ENCODE peak calls at places on chromosomes 6 and 20, in eight cellular contexts. N is fibroblast of the aortic adventitia, A is mucosa of descending colon, C is cardiac fibroblast, P is lower leg skin, D is left lung, M is AG09309, K is fibroblast of lung. F is an unnamed sample.

GRCh38 chr20:33835773-33836172 is 24.6 kb downstream of the CHMP4B start:
- DNase-seq in N (peak; percentile 42), A (no peak), C (peak; percentile 55), P (peak; percentile 56), D (no peak), M (no peak), K (no peak), F (no peak)

GRCh38 chr20:50434653-50435396 is 75.4 kb upstream of the PTPN1 start:
- DNase-seq in N (peak; percentile 63), A (peak; percentile 8), C (peak; percentile 84), P (no peak), D (no peak), M (peak; percentile 55), K (peak; percentile 69), F (no peak)

GRCh38 chr20:58895099-58895795 is 42.7 kb downstream of the GNAS start:
- DNase-seq in N (no peak), A (no peak), C (no peak), P (no peak), D (no peak), M (no peak), K (no peak), F (peak; percentile 8)

GRCh38 chr20:50242863-50243609 is 52.4 kb downstream of the CEBPB start:
- DNase-seq in N (no peak), A (peak; percentile 81), C (peak; percentile 65), P (no peak), D (no peak), M (no peak), K (peak; percentile 80), F (no peak)

GRCh38 chr6:43178951-43179830 is 2.8 kb upstream of the CUL9 start:
- DNase-seq in N (no peak), A (no peak), C (no peak), P (no peak), D (no peak), M (no peak), K (no peak), F (no peak)

GRCh38 chr6:42978793-42979522 is at the start of gene PEX6:
- DNase-seq in N (peak; percentile 72), A (peak; percentile 94), C (peak; percentile 77), P (peak; percentile 59), D (peak; percentile 99), M (peak; percentile 17), K (peak; percentile 84), F (peak; percentile 94)

GRCh38 chr20:20362774-20363435 is 5.0 kb upstream of the INSM1 start:
- DNase-seq in N (no peak), A (no peak), C (no peak), P (no peak), D (peak; percentile 55), M (no peak), K (no peak), F (no peak)

GRCh38 chr6:30007132-30007764 is 53.8 kb upstream of the POLR1H start:
- DNase-seq in N (no peak), A (peak; percentile 67), C (no peak), P (no peak), D (peak; percentile 86), M (no peak), K (no peak), F (no peak)

GRCh38 chr20:36499723-36500501 is 41.4 kb upstream of the MYL9 start:
- DNase-seq in N (no peak), A (no peak), C (no peak), P (no peak), D (no peak), M (no peak), K (peak; percentile 59), F (no peak)

GRCh38 chr6:52293067-52293466 is 8.5 kb upstream of the MCM3 start:
- DNase-seq in N (no peak), A (no peak), C (no peak), P (no peak), D (no peak), M (no peak), K (no peak), F (no peak)

GRCh38 chr6:36576573-36576972 is 17.6 kb upstream of the SRSF3 start:
- DNase-seq in N (no peak), A (no peak), C (no peak), P (no peak), D (no peak), M (no peak), K (no peak), F (no peak)

GRCh38 chr6:31156647-31157046 is 955 bp downstream of the CCHCR1 start:
- DNase-seq in N (no peak), A (no peak), C (no peak), P (no peak), D (no peak), M (no peak), K (no peak), F (no peak)

GRCh38 chr6:31158140-31158862 is at the start of gene TCF19:
- DNase-seq in N (peak; percentile 99), A (peak; percentile 99), C (peak; percentile 100), P (peak; percentile 99), D (peak; percentile 98), M (peak; percentile 94), K (peak; percentile 97), F (peak; percentile 100)

GRCh38 chr6:31161216-31162126 is 3.1 kb downstream of the TCF19 start:
- DNase-seq in N (no peak), A (no peak), C (no peak), P (no peak), D (no peak), M (no peak), K (no peak), F (no peak)

GRCh38 chr6:31157543-31158139 is at the start of gene CCHCR1:
- DNase-seq in N (no peak), A (no peak), C (no peak), P (no peak), D (no peak), M (no peak), K (no peak), F (no peak)

GRCh38 chr6:31158863-31159855 is 770 bp downstream of the TCF19 start:
- DNase-seq in N (peak; percentile 13), A (no peak), C (peak; percentile 17), P (no peak), D (peak; percentile 77), M (no peak), K (peak; percentile 25), F (no peak)
- TF ChIP-seq CTCF in N (peak; percentile 12), A (no peak), C (peak; percentile 6), P (no peak), D (no peak), M (peak; percentile 12), K (no peak), F (no peak)

GRCh38 chr6:57172136-57173055 is at the start of gene BAG2:
- DNase-seq in N (peak; percentile 87), A (peak; percentile 86), C (peak; percentile 92), P (peak; percentile 81), D (peak; percentile 93), M (peak; percentile 62), K (peak; percentile 90), F (peak; percentile 94)
- TF ChIP-seq CTCF in N (peak; percentile 17), A (peak; percentile 11), C (peak; percentile 5), P (no peak), D (peak; percentile 29), M (no peak), K (no peak), F (peak; percentile 36)

DNA sequence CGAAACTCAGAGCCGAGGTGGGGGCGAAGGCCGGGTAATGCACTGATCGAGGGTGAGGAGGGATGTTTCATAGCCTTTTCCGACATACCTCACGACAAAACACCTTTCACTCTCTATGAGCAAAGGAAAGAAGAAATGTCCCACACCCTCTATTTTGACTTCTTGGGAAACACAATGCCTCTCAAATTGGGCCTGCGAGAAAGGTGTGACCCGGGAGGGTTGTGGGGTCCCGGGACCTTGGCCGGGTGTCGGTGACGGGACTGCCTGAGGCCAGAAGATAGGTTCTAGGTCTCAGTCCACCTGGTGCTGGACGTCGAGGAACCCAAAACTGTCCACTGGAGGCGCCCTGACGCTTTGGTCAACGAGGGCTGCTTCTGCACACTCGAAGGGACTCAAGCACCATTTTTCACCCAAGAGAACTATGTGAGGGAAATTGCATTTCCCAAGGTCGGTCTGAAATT is 41.1 kb upstream of the OSTM1 start:
- DNase-seq in N (peak; percentile 37), A (peak; percentile 73), C (peak; percentile 47), P (no peak), D (peak; percentile 82), M (no peak), K (peak; percentile 29), F (no peak)
- TF ChIP-seq CTCF in N (peak; percentile 30), A (no peak), C (peak; percentile 45), P (no peak), D (peak; percentile 33), M (peak; percentile 49), K (peak; percentile 31), F (peak; percentile 57)

GRCh38 chr20:35342154-35342769 is 50.0 kb upstream of the FAM83C start:
- DNase-seq in N (peak; percentile 23), A (no peak), C (peak; percentile 60), P (no peak), D (no peak), M (no peak), K (peak; percentile 61), F (no peak)
- TF ChIP-seq CTCF in N (peak; percentile 48), A (no peak), C (peak; percentile 46), P (no peak), D (no peak), M (peak; percentile 32), K (peak; percentile 51), F (peak; percentile 63)

GRCh38 chr20:15491564-15491963 is 1081.7 kb downstream of the KIF16B start:
- DNase-seq in N (no peak), A (no peak), C (no peak), P (no peak), D (no peak), M (no peak), K (no peak), F (no peak)
- TF ChIP-seq CTCF in N (no peak), A (no peak), C (no peak), P (no peak), D (no peak), M (peak; percentile 6), K (no peak), F (peak; percentile 24)

DNA sequence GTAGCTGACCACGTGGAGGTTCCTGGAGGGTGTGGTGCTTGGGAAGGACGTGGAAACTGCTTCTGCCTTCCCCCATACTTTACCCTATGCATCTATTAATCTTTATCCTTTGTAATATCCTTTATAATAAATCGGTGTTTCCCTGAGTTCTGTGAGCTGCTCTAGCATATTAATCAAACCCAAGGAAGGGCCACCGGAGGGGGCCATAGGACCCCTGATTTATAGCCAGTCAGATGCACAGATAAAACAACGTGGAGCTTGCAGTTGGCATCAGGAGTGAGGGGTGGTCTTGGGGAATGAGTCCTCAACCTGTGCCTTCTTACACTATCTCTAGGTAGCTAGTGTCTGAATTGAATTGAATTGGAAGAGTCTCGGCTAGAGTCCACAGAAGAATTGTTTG is 36.5 kb upstream of the TFAP2A start:
- DNase-seq in N (no peak), A (no peak), C (no peak), P (no peak), D (no peak), M (no peak), K (no peak), F (no peak)
- TF ChIP-seq CTCF in N (no peak), A (no peak), C (no peak), P (no peak), D (no peak), M (no peak), K (no peak), F (no peak)

F was measured in osteocyte.